ENCODE peak calls at places on chromosomes 4 and X, in seven cellular contexts. T, V, Z, O, D, E and G are unnamed samples.

GRCh38 chr4:80053140-80053910 is 19.7 kb downstream of the ANTXR2 start:
- DNase-seq in Z (no peak), D (no peak), T (no peak), E (no peak), V (no peak), O (no peak), G (no peak)

GRCh38 chr4:76800902-76801301 is 97.0 kb downstream of the SOWAHB start:
- DNase-seq in D (no peak), T (no peak), V (no peak), E (no peak), Z (no peak), O (no peak), G (no peak)

GRCh38 chr4:15240764-15241163 is 187.1 kb upstream of the C1QTNF7 start:
- DNase-seq in T (no peak), E (no peak), O (no peak), D (no peak), V (no peak), Z (no peak), G (no peak)

GRCh38 chr4:24741915-24742314 is 53.5 kb upstream of the SOD3 start:
- DNase-seq in E (no peak), Z (no peak), D (no peak), O (no peak), T (no peak), V (no peak), G (no peak)

GRCh38 chr4:3746701-3747581 is 19.2 kb upstream of the ADRA2C start:
- DNase-seq in O (peak; percentile 80), E (no peak), V (no peak), Z (no peak), D (no peak), T (no peak), G (no peak)

GRCh38 chrX:41802958-41803357 is 79.0 kb downstream of the GPR82 start:
- DNase-seq in T (no peak), Z (no peak), E (no peak), O (no peak), D (no peak), V (no peak), G (no peak)

GRCh38 chrX:141220342-141221008 is 21.8 kb downstream of the SPANXC start:
- DNase-seq in T (peak; percentile 36), O (no peak), V (no peak), E (no peak), D (no peak), Z (no peak), G (no peak)

GRCh38 chrX:12372111-12372510 is 233.8 kb downstream of the FRMPD4 start:
- DNase-seq in T (no peak), V (no peak), D (no peak), Z (no peak), O (no peak), E (no peak), G (no peak)

GRCh38 chr4:38857354-38858096 is 908 bp upstream of the TLR6 start:
- DNase-seq in Z (peak; percentile 60), O (peak; percentile 92), T (peak; percentile 67), E (no peak), D (no peak), V (no peak), G (peak; percentile 52)

GRCh38 chr4:168784786-168785461 is 225.1 kb downstream of the CBR4 start:
- DNase-seq in O (no peak), T (no peak), D (no peak), Z (no peak), E (no peak), V (no peak), G (no peak)

GRCh38 chr4:111043286-111043685 is 420.4 kb upstream of the PITX2 start:
- DNase-seq in Z (no peak), D (no peak), V (no peak), O (no peak), T (no peak), E (no peak), G (no peak)

GRCh38 chrX:115393271-115393670 is 103.8 kb downstream of the LUZP4 start:
- DNase-seq in Z (no peak), O (no peak), D (peak; percentile 46), E (no peak), T (no peak), V (no peak), G (peak; percentile 2)

GRCh38 chr4:24010573-24010972 is 120.7 kb upstream of the PPARGC1A start:
- DNase-seq in E (no peak), V (no peak), D (no peak), T (no peak), Z (no peak), O (no peak), G (no peak)

GRCh38 chrX:39616098-39616729 is 481.5 kb downstream of the BCOR start:
- DNase-seq in V (no peak), D (no peak), T (no peak), O (no peak), E (no peak), Z (no peak), G (no peak)

GRCh38 chrX:116318672-116319071 is 117.7 kb upstream of the SLC6A14 start:
- DNase-seq in T (no peak), O (no peak), V (no peak), D (no peak), Z (no peak), E (no peak), G (no peak)

GRCh38 chrX:107107459-107107858 is 11.2 kb downstream of the RBM41 start:
- DNase-seq in D (no peak), V (no peak), O (no peak), E (no peak), T (no peak), Z (no peak), G (no peak)

GRCh38 chr4:153249199-153250154 is 45.2 kb downstream of the TRIM2 start:
- DNase-seq in O (peak; percentile 29), T (no peak), E (peak; percentile 74), V (no peak), Z (peak; percentile 70), D (peak; percentile 52), G (peak; percentile 65)

GRCh38 chr4:87985097-87985886 is 9.8 kb downstream of the SPP1 start:
- DNase-seq in D (peak; percentile 70), O (peak; percentile 58), V (no peak), E (no peak), Z (peak; percentile 81), T (peak; percentile 44), G (peak; percentile 32)

GRCh38 chr4:26015133-26015651 is 101.2 kb downstream of the SMIM20 start:
- DNase-seq in E (no peak), D (no peak), Z (no peak), V (no peak), O (no peak), T (no peak), G (no peak)

GRCh38 chr4:16759781-16760459 is 138.5 kb downstream of the LDB2 start:
- DNase-seq in V (no peak), T (no peak), E (no peak), D (no peak), O (no peak), Z (no peak), G (no peak)

GRCh38 chrX:17579021-17579420 is 158.3 kb upstream of the SCML1 start:
- DNase-seq in O (no peak), T (no peak), V (no peak), E (no peak), D (no peak), Z (no peak), G (no peak)

GRCh38 chr4:138507527-138507926 is 265.4 kb upstream of the SLC7A11 start:
- DNase-seq in Z (no peak), T (no peak), O (no peak), V (no peak), D (no peak), E (no peak), G (no peak)

GRCh38 chrX:17773221-17773876 is 36.1 kb downstream of the SCML1 start:
- DNase-seq in V (no peak), E (no peak), D (no peak), O (no peak), T (no peak), Z (no peak), G (no peak)

GRCh38 chr4:181502611-181503010 is 740.6 kb upstream of the TENM3 start:
- DNase-seq in V (no peak), T (no peak), O (no peak), D (no peak), Z (no peak), E (no peak), G (no peak)
- TF ChIP-seq POLR2A in V (no peak), T (no peak), O (no peak), D (no peak), Z (no peak), E (no peak), G (no peak)

GRCh38 chr4:183211533-183211932 is 108.5 kb downstream of the CLDN22 start:
- DNase-seq in Z (no peak), O (no peak), V (no peak), E (no peak), T (no peak), D (no peak), G (no peak)
- TF ChIP-seq POLR2A in Z (no peak), O (no peak), V (no peak), E (no peak), T (no peak), D (no peak), G (no peak)

GRCh38 chr4:119627267-119628190 is 1.1 kb downstream of the PDE5A start:
- DNase-seq in D (no peak), Z (peak; percentile 49), V (peak; percentile 20), T (peak; percentile 46), O (peak; percentile 19), E (peak; percentile 39), G (peak; percentile 39)

GRCh38 chr4:119629142-119629471 is 503 bp upstream of the PDE5A start:
- DNase-seq in T (no peak), Z (no peak), O (no peak), E (no peak), D (no peak), V (no peak), G (no peak)

GRCh38 chr4:119626943-119627266 is 1.7 kb downstream of the PDE5A start:
- DNase-seq in Z (no peak), T (no peak), D (no peak), V (no peak), E (no peak), O (no peak), G (no peak)

GRCh38 chr4:119626420-119626819 is 2.2 kb downstream of the PDE5A start:
- DNase-seq in D (no peak), V (no peak), T (no peak), O (no peak), Z (no peak), E (no peak), G (no peak)

GRCh38 chr4:119628281-119629141 is at the start of gene PDE5A:
- DNase-seq in Z (peak; percentile 76), O (peak; percentile 70), V (peak; percentile 56), D (peak; percentile 46), T (peak; percentile 48), E (peak; percentile 56), G (peak; percentile 69)
- TF ChIP-seq POLR2A in Z (no peak), O (no peak), V (no peak), D (no peak), T (no peak), E (no peak), G (no peak)

DNA sequence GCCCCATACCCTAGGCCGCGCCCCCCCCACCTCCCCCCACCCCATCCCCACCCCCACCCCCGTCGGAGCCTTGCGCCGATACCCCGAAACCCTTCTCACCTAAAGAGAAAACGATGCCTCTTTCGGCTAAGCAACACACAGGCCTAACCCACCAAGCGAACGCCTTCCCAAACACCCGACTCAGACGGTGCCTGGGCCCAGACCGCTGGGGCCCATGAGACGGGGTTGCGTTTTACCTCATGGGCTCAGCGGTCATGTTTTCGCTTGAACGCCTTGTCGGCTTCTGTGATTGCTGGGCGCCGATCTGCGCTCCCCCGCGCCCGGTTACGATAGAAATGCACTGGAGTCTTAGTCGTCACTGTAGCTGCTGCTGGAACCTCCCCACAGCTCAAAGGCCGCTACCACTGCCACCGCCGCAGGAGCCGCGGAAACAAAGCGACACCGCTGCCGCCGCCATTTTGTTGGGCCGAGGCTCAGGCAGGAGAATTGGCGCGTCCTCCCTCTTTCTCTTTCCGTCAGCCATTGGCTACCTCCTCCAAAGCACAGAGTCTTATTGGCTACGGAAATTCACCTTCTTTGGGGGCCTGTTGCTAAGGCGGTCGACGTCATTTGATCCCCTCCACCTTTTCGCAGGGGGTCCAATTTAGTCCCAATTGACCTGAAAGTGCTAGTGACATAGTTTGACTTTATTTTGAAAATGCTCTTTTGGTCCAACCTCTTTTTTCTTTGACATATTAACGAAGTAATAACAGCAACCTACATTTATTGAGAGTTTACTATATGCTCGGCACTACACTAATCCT is at the start of gene ATRX:
- DNase-seq in T (peak; percentile 87), O (peak; percentile 57), V (peak; percentile 52), D (peak; percentile 82), E (peak; percentile 61), Z (peak; percentile 71), G (peak; percentile 89)
- TF ChIP-seq POLR2A in T (peak; percentile 81), O (peak; percentile 69), V (peak; percentile 39), D (peak; percentile 73), E (no peak), Z (peak; percentile 60), G (peak; percentile 78)